ENCODE peak calls at places on chromosome 13, in six cellular contexts. S is ovary, C is adrenal gland, F is mammary epithelial cell, X is breast epithelium, Y is pancreas. Z is an unnamed sample. For H3K36me3, the result is how much of the 10 kb centered on the place peaks cover.

GRCh38 chr13:47287291-47287751 is 390.5 kb upstream of the HTR2A start:
- DNase-seq in S (no peak), C (no peak), F (no peak), X (no peak), Y (no peak), Z (no peak)

GRCh38 chr13:41107104-41107571 is 25.5 kb downstream of the KBTBD6 start:
- DNase-seq in S (no peak), C (no peak), F (no peak), X (no peak), Y (no peak), Z (no peak)

GRCh38 chr13:101231751-101232428 is 184.4 kb downstream of the NALCN start:
- DNase-seq in S (no peak), C (no peak), F (peak), X (no peak), Y (no peak), Z (no peak)

GRCh38 chr13:105363747-105364177 is 1171.7 kb downstream of the EFNB2 start:
- DNase-seq in S (no peak), C (no peak), F (no peak), X (no peak), Y (no peak), Z (no peak)

GRCh38 chr13:38952827-38953226 is 37.8 kb downstream of the STOML3 start:
- DNase-seq in S (no peak), C (no peak), F (peak), X (no peak), Y (no peak), Z (no peak)

GRCh38 chr13:59806801-59807200 is 356.9 kb downstream of the DIAPH3 start:
- DNase-seq in S (no peak), C (no peak), F (no peak), X (no peak), Y (no peak), Z (no peak)

GRCh38 chr13:111337206-111337605 is 16.8 kb downstream of the TEX29 start:
- DNase-seq in S (no peak), C (no peak), F (peak), X (no peak), Y (no peak), Z (no peak)

GRCh38 chr13:44191504-44192171 is 182.0 kb upstream of the SERP2 start:
- DNase-seq in S (peak), C (peak), F (peak), X (no peak), Y (peak), Z (no peak)

GRCh38 chr13:43686557-43686956 is 100.2 kb downstream of the ENOX1 start:
- DNase-seq in S (no peak), C (peak), F (peak), X (no peak), Y (peak), Z (peak)

GRCh38 chr13:27359203-27359821 is 65.1 kb upstream of the GTF3A start:
- DNase-seq in S (peak), C (peak), F (peak), X (peak), Y (peak), Z (peak)

GRCh38 chr13:93307651-93308050 is 81.0 kb downstream of the GPC6 start:
- DNase-seq in S (no peak), C (no peak), F (no peak), X (no peak), Y (no peak), Z (no peak)

GRCh38 chr13:93304868-93305613 is 78.4 kb downstream of the GPC6 start:
- DNase-seq in S (no peak), C (no peak), F (no peak), X (no peak), Y (no peak), Z (no peak)

GRCh38 chr13:93305886-93306285 is 79.3 kb downstream of the GPC6 start:
- DNase-seq in S (no peak), C (no peak), F (no peak), X (no peak), Y (no peak), Z (no peak)

GRCh38 chr13:93307166-93307565 is 80.6 kb downstream of the GPC6 start:
- DNase-seq in S (no peak), C (no peak), F (no peak), X (no peak), Y (no peak), Z (no peak)

DNA sequence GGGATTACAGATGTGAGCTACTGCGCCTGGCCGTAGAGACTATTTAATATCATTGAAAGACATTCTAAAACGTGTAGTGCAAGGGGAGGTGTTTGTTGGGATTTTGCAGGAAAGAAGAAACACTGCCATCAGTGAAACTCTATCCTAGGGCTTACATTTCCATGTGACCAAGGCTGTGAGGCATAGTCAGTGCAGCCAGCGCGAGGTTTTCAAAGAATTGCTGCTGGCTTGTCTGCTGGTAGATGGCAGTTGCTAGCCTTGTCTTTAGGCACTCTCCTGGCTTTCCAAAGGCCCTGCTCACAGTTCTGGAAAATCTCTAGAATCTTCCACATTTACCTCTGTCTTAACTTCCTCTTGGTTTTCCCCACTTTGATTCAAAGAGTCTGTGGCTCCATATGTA is 77.5 kb downstream of the GPC6 start:
- DNase-seq in S (no peak), C (no peak), F (no peak), X (no peak), Y (no peak), Z (no peak)
- H3K36me3 ChIP-seq in S (under half), C (under half), F (under half), X (under half), Y (under half), Z (under half)

DNA sequence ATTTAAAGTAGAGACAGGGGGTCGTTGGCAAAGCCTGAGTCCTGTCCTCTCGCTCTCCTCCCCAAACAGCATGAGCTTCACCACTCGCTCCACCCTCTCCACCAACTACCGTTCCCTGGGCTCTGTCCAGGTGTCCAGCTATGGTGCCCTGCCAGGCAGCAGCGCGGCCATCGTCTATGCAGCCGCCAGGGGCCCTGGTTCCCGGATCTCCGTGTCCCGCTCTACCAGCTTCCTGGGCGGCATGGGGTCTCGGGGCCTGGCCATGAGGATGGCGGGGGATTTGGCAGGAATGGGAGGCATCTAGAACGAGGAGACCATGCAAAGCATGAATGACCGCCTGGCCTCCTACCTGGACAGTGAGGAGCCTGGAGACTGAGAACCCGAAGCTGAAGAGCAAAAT is 1117.2 kb upstream of the MIR17HG start:
- DNase-seq in S (no peak), C (no peak), F (no peak), X (no peak), Y (no peak), Z (no peak)
- H3K36me3 ChIP-seq in S (under half), C (under half), F (under half), X (under half), Y (under half), Z (under half)

GRCh38 chr13:113232208-113233003 is 23.0 kb downstream of the CUL4A start:
- DNase-seq in S (no peak), C (no peak), F (no peak), X (no peak), Y (no peak), Z (no peak)
- H3K36me3 ChIP-seq in S (under half), C (under half), F (under half), X (under half), Y (under half), Z (under half)

GRCh38 chr13:89214115-89214514 is 1542.9 kb downstream of the SLITRK5 start:
- DNase-seq in S (no peak), C (no peak), F (no peak), X (no peak), Y (no peak), Z (no peak)

GRCh38 chr13:89212186-89212585 is 1541.0 kb downstream of the SLITRK5 start:
- DNase-seq in S (no peak), C (no peak), F (no peak), X (no peak), Y (no peak), Z (no peak)
- H3K36me3 ChIP-seq in S (under half), C (under half), F (under half), X (under half), Y (under half), Z (under half)

GRCh38 chr13:29547135-29547534 is 48.4 kb downstream of the SLC7A1 start:
- DNase-seq in S (no peak), C (no peak), F (no peak), X (no peak), Y (no peak), Z (no peak)
- H3K36me3 ChIP-seq in S (under half), C (under half), F (under half), X (under half), Y (under half), Z (under half)

GRCh38 chr13:93882086-93882651 is 597.3 kb downstream of the DCT start:
- DNase-seq in S (no peak), C (no peak), F (no peak), X (no peak), Y (no peak), Z (no peak)

GRCh38 chr13:93878675-93879074 is 600.8 kb downstream of the DCT start:
- DNase-seq in S (no peak), C (no peak), F (no peak), X (no peak), Y (no peak), Z (no peak)

GRCh38 chr13:93875527-93875926 is 604.0 kb downstream of the DCT start:
- DNase-seq in S (no peak), C (no peak), F (peak), X (no peak), Y (no peak), Z (no peak)

GRCh38 chr13:93876236-93876635 is 603.2 kb downstream of the DCT start:
- DNase-seq in S (no peak), C (no peak), F (no peak), X (no peak), Y (no peak), Z (no peak)

DNA sequence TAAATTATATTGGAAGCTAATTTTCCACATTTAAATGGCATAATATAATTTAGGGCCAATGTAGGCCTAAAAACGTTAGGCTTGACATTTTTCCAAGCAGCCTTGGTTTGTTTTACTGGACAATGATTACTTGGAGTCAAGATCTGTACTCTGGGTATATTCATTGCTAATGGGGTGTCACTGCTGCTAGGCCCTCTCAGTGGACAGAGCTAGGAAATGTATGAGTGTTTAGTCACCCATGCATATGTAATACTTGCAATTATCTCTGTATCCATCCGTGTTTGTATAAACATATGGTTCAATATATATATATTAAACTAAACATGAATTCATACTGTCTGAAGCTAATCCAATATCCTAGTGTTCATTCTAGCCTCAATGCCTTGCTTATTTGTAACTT is 598.1 kb downstream of the DCT start:
- DNase-seq in S (no peak), C (no peak), F (no peak), X (no peak), Y (no peak), Z (no peak)
- H3K36me3 ChIP-seq in S (under half), C (under half), F (under half), X (under half), Y (under half), Z (under half)

GRCh38 chr13:99967884-99968520 is 3.6 kb downstream of the ZIC5 start:
- DNase-seq in S (no peak), C (no peak), F (no peak), X (no peak), Y (no peak), Z (no peak)

GRCh38 chr13:99969934-99970760 is 1.4 kb downstream of the ZIC5 start:
- DNase-seq in S (no peak), C (peak), F (peak), X (no peak), Y (no peak), Z (peak)

GRCh38 chr13:99969368-99969933 is 2.1 kb downstream of the ZIC5 start:
- DNase-seq in S (no peak), C (no peak), F (no peak), X (no peak), Y (no peak), Z (no peak)

GRCh38 chr13:99967498-99967883 is 4.1 kb downstream of the ZIC5 start:
- DNase-seq in S (no peak), C (no peak), F (no peak), X (no peak), Y (no peak), Z (no peak)

GRCh38 chr13:99968521-99969367 is 2.8 kb downstream of the ZIC5 start:
- DNase-seq in S (no peak), C (no peak), F (no peak), X (no peak), Y (no peak), Z (no peak)
- H3K36me3 ChIP-seq in S (under half), C (under half), F (under half), X (under half), Y (under half), Z (under half)

GRCh38 chr13:113178896-113179167 is 20.4 kb downstream of the PROZ start:
- DNase-seq in S (no peak), C (no peak), F (no peak), X (no peak), Y (no peak), Z (no peak)

GRCh38 chr13:113179374-113180230 is 21.2 kb downstream of the PROZ start:
- DNase-seq in S (no peak), C (no peak), F (no peak), X (no peak), Y (no peak), Z (no peak)

GRCh38 chr13:113183450-113184129 is 24.9 kb downstream of the PCID2 start:
- DNase-seq in S (no peak), C (no peak), F (no peak), X (no peak), Y (no peak), Z (no peak)

GRCh38 chr13:113184568-113185440 is 23.7 kb downstream of the PCID2 start:
- DNase-seq in S (no peak), C (no peak), F (no peak), X (no peak), Y (no peak), Z (no peak)

DNA sequence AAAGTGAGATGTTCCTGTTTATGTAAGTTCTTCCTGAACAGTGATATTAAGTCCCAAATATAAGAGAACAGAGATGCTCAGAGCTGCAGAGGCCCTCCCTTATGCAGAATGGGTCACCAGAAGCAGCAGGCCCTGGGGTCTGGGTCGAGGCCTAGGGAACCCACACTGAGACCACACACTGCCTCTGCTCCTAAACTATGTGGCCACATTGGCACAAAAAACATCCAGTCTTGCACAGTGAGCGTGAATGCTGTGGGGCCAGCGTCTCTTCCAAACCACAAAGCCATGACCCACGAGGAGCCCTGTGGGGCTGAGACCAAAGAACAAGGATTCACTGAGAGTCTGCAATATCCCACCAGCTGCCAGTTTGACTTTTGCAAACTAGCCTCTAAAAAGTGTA is 23.6 kb downstream of the PROZ start:
- DNase-seq in S (no peak), C (no peak), F (no peak), X (no peak), Y (no peak), Z (no peak)
- H3K36me3 ChIP-seq in S (under half), C (under half), F (under half), X (under half), Y (half or more), Z (half or more)

DNA sequence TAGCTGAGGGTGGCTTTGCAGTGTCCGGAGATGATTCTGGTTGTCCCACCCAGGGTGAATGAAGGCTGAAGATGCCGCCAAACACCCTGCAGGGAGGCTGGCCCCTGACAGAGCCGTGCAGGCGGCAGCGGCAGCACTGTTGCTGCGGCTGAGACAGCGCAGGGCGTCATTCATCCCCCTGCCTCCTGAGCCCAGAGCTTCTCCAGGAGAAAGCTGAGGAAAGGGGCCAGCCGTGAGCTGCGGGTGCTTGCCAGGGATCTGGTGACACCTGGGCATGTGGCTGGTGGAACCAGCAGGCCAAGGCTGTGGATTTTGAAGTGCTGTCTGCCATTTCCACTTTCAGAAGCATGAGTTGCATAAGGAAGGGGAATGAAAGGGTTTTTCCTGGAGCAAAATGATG is 22.5 kb downstream of the TFDP1 start:
- DNase-seq in S (no peak), C (no peak), F (no peak), X (no peak), Y (no peak), Z (no peak)
- H3K36me3 ChIP-seq in S (under half), C (under half), F (under half), X (under half), Y (under half), Z (under half)

GRCh38 chr13:112496166-112496565 is 91.8 kb downstream of the TUBGCP3 start:
- DNase-seq in S (no peak), C (no peak), F (no peak), X (no peak), Y (no peak), Z (no peak)
- H3K36me3 ChIP-seq in S (under half), C (under half), F (under half), X (under half), Y (under half), Z (under half)